ENCODE peak calls at places on chromosomes 16 and 17, in four cellular contexts. P, L, V and S are unnamed samples. For H3K9me3, the result is how much of the 10 kb centered on the place peaks cover.

GRCh38 chr17:32487460-32488176 is 825 bp downstream of the CDK5R1 start:
- DNase-seq in P (peak), L (no peak), V (no peak), S (no peak)

GRCh38 chr16:72508196-72508595 is 336.2 kb upstream of the PMFBP1 start:
- DNase-seq in P (no peak), L (no peak), V (no peak), S (no peak)

GRCh38 chr16:49592507-49593422 is 219.2 kb downstream of the C16orf78 start:
- DNase-seq in P (no peak), L (peak), V (no peak), S (no peak)

GRCh38 chr17:50613596-50613995 is 21.1 kb upstream of the ABCC3 start:
- DNase-seq in P (no peak), L (no peak), V (no peak), S (no peak)

GRCh38 chr17:58083491-58084316 is 485 bp downstream of the DYNLL2 start:
- DNase-seq in P (peak), L (no peak), V (no peak), S (peak)

GRCh38 chr17:5211458-5211857 is 19.8 kb upstream of the ZNF594 start:
- DNase-seq in P (peak), L (no peak), V (no peak), S (no peak)

GRCh38 chr17:50633683-50634082 is 998 bp upstream of the ABCC3 start:
- DNase-seq in P (no peak), L (no peak), V (no peak), S (peak)

GRCh38 chr16:62137991-62138390 is 101.8 kb upstream of the CDH8 start:
- DNase-seq in P (no peak), L (no peak), V (no peak), S (no peak)

GRCh38 chr16:67184453-67185002 is 765 bp upstream of the MATCAP1 start:
- DNase-seq in P (no peak), L (no peak), V (no peak), S (peak)

GRCh38 chr17:39104657-39105056 is 46.8 kb downstream of the PLXDC1 start:
- DNase-seq in P (no peak), L (no peak), V (no peak), S (no peak)

GRCh38 chr17:75817571-75817970 is 26.6 kb downstream of the UNC13D start:
- DNase-seq in P (no peak), L (no peak), V (no peak), S (no peak)

GRCh38 chr16:84950906-84951305 is 60.4 kb downstream of the ZDHHC7 start:
- DNase-seq in P (no peak), L (no peak), V (no peak), S (no peak)

GRCh38 chr16:5693426-5693825 is 595.8 kb upstream of the EEF2KMT start:
- DNase-seq in P (no peak), L (no peak), V (no peak), S (no peak)

GRCh38 chr16:85923153-85924021 is 24.4 kb downstream of the IRF8 start:
- DNase-seq in P (no peak), L (no peak), V (peak), S (no peak)

GRCh38 chr16:72437891-72438290 is 265.9 kb upstream of the PMFBP1 start:
- DNase-seq in P (no peak), L (no peak), V (no peak), S (no peak)

GRCh38 chr16:48879173-48879926 is 269.4 kb upstream of the N4BP1 start:
- DNase-seq in P (no peak), L (no peak), V (no peak), S (no peak)

GRCh38 chr17:65584604-65585521 is 23.4 kb upstream of the AXIN2 start:
- DNase-seq in P (no peak), L (no peak), V (no peak), S (no peak)

GRCh38 chr16:68506331-68507053 is 32.6 kb upstream of the ZFP90 start:
- DNase-seq in P (peak), L (no peak), V (no peak), S (peak)

GRCh38 chr17:3695129-3695722 is 729 bp downstream of the P2RX5 start:
- DNase-seq in P (no peak), L (no peak), V (no peak), S (peak)

GRCh38 chr17:75783069-75783783 is 1.4 kb upstream of the UNK start:
- DNase-seq in P (no peak), L (no peak), V (peak), S (no peak)

GRCh38 chr16:81165411-81166097 is 69.4 kb upstream of the GCSH start:
- DNase-seq in P (no peak), L (no peak), V (no peak), S (no peak)

GRCh38 chr16:78606572-78606971 is 507.1 kb downstream of the WWOX start:
- DNase-seq in P (no peak), L (peak), V (no peak), S (no peak)

GRCh38 chr16:54633943-54634362 is 296.7 kb upstream of the IRX5 start:
- DNase-seq in P (no peak), L (no peak), V (peak), S (peak)

GRCh38 chr16:69334696-69335095 is 4.3 kb upstream of the PDF start:
- DNase-seq in P (no peak), L (no peak), V (no peak), S (no peak)

GRCh38 chr17:41835214-41835799 is 725 bp downstream of the NT5C3B start:
- DNase-seq in P (no peak), L (no peak), V (no peak), S (no peak)

GRCh38 chr17:8693328-8693727 is 51.3 kb downstream of the CCDC42 start:
- DNase-seq in P (no peak), L (no peak), V (no peak), S (no peak)

GRCh38 chr16:57061084-57061905 is 31.1 kb upstream of the CPNE2 start:
- DNase-seq in P (peak), L (no peak), V (peak), S (peak)

GRCh38 chr17:7383742-7384488 is 3.0 kb downstream of the TNK1 start:
- DNase-seq in P (peak), L (no peak), V (no peak), S (peak)

GRCh38 chr17:51366866-51367265 is 106.5 kb downstream of the UTP18 start:
- DNase-seq in P (no peak), L (no peak), V (no peak), S (no peak)

GRCh38 chr17:81083125-81083765 is 48.3 kb downstream of the BAIAP2 start:
- DNase-seq in P (peak), L (no peak), V (no peak), S (no peak)

GRCh38 chr17:42459983-42460300 is 1.3 kb downstream of the ATP6V0A1 start:
- DNase-seq in P (no peak), L (no peak), V (no peak), S (no peak)

GRCh38 chr17:38539386-38539785 is 66.4 kb downstream of the SRCIN1 start:
- DNase-seq in P (no peak), L (no peak), V (no peak), S (no peak)

GRCh38 chr16:19935696-19936095 is 51.0 kb upstream of the GPRC5B start:
- DNase-seq in P (no peak), L (no peak), V (no peak), S (no peak)

GRCh38 chr17:15261818-15262290 is 3.3 kb downstream of the PMP22 start:
- DNase-seq in P (no peak), L (no peak), V (no peak), S (peak)

GRCh38 chr17:75684249-75684648 is 17.1 kb downstream of the SAP30BP start:
- DNase-seq in P (no peak), L (no peak), V (no peak), S (no peak)

DNA sequence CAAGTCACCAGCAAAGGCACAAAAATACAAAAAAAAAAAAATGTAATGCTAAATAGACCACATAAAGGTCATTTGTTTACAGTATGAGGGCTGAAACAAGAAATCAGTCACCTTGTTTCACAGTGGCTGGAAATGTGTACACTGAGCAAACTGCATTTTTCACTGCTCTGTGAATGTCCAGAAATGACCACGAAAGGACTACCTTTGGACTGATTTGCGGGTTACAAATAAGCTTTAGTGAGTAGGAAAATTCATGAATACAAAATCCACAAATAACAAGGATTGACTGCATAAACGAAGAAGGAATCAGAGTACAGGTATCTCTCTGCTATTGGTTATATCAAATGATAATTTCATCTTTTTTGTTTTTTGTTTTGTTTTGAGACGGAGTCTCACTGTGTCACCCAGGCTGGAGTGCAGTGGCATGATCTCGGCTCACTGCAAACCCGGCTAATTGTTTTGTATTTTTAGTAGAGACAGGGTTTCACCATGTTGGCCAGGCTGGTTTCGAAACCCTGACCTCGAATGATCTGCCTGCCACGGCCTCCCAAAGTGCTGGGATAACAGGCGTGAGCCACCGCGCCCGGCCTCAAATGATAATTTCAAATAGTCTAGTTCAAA is 30.5 kb downstream of the CYTH1 start:
- DNase-seq in P (no peak), L (no peak), V (no peak), S (no peak)
- H3K4me3 ChIP-seq in P (no peak), L (no peak), V (no peak), S (no peak)

DNA sequence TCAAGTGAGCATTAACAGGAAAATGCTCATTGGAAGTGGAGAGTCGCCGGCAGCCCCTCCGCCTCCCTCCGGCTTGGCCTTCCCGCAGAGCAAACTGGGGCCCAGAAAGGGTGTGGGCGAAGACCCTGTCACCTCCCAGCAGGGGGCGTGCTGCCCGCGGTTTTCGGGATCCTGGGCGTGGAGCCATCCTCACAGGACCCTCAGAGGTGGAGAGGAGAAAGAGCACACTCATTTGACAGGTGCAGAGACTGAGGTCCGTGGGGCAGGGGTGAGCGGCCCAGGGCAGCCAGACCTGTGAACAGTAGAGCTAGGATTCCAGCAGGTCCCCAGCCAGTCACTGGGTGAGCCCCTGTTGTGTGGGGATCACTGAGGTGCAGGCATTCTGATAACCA is 1002.9 kb downstream of the KCNJ18 start:
- DNase-seq in P (no peak), L (no peak), V (no peak), S (no peak)
- H3K9me3 ChIP-seq in P (under half), L (under half), V (under half), S (under half)

GRCh38 chr16:702341-702740 is 3.3 kb downstream of the FBXL16 start:
- DNase-seq in P (no peak), L (no peak), V (no peak), S (no peak)
- H3K4me3 ChIP-seq in P (no peak), L (no peak), V (no peak), S (no peak)

GRCh38 chr16:31819948-31820347 is 53.7 kb upstream of the ZNF267 start:
- DNase-seq in P (no peak), L (no peak), V (no peak), S (no peak)
- H3K9me3 ChIP-seq in P (under half), L (under half), V (under half), S (under half)

GRCh38 chr17:82845163-82845807 is 5.5 kb upstream of the ZNF750 start:
- DNase-seq in P (peak), L (no peak), V (no peak), S (peak)
- H3K4me3 ChIP-seq in P (peak), L (no peak), V (peak), S (no peak)

DNA sequence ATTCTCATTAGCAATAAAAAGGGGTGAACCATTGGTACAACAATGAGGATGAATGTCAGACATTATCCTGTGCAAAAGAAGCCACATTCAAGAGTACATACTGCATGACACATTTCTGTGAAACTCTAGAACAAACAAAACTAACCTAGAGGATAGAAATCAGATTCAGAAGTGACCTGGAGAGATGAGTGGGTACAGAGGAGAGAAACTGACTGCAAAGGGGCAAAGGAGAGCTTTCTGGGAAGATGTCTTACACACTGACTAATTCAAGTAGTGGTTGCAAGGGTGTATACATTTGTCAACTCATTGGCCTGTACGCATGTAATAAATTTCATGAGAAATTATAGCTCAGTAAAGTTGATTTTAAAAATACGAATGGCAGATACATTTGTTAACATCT is 115.6 kb downstream of the GAS7 start:
- DNase-seq in P (no peak), L (no peak), V (no peak), S (no peak)
- H3K9me3 ChIP-seq in P (under half), L (under half), V (under half), S (under half)

DNA sequence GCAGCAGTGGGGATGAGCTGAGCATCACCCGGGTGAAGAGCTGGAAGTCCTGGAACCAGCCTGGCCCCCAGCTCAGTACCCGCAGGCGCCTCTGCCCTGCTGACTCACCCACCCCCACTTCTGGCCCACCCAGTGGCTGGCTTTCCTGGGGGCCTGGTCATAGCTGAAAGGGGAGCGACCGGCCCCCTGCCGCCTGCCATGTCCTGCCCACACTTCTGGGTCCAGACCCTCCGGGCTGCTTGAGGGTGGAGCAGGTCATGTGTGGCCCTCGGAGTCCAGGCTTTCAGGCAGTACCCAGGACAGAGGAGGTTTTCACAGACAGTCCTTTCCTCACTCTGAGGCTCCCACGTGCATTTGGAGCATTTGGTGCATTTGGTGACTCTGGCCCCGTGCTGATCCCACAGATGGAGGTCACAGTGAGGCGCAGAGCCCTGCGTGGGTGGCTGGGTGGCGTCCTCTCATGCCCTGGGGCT is 7.1 kb upstream of the PIEZO1 start:
- DNase-seq in P (no peak), L (no peak), V (no peak), S (peak)
- H3K4me3 ChIP-seq in P (no peak), L (no peak), V (no peak), S (no peak)

DNA sequence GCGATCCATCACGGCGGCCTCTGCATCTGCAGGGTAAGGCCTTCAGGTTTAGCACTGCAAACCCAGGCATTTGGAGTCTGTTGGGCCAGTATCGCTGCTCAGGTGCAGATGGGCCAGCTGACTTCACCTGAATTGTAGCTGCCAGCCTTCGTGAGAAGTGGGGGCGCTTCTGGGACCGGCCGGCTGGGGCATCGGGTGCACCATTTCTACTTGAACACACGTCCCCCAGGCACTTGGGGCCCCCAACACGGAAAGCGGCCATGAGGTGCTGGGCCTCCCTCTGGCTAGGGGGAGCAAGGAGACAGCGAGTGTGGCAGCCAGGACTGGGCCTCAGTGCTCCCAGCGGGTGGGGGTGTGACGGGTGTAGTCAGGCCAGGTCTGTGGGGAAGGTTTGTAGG is 767.6 kb downstream of the KCNJ18 start:
- DNase-seq in P (no peak), L (no peak), V (no peak), S (no peak)
- H3K9me3 ChIP-seq in P (under half), L (under half), V (under half), S (under half)

GRCh38 chr17:44308865-44309264 is 464 bp downstream of the RUNDC3A start:
- DNase-seq in P (no peak), L (no peak), V (no peak), S (no peak)

GRCh38 chr17:44309472-44309871 is 1.1 kb downstream of the RUNDC3A start:
- DNase-seq in P (no peak), L (no peak), V (no peak), S (no peak)

GRCh38 chr17:44307387-44308186 is 814 bp upstream of the RUNDC3A start:
- DNase-seq in P (no peak), L (peak), V (no peak), S (no peak)

GRCh38 chr17:44308320-44308818 is at the start of gene RUNDC3A:
- DNase-seq in P (peak), L (peak), V (peak), S (peak)

GRCh38 chr17:44304651-44305050 is 3.8 kb upstream of the RUNDC3A start:
- DNase-seq in P (no peak), L (no peak), V (no peak), S (no peak)
- H3K4me3 ChIP-seq in P (no peak), L (no peak), V (no peak), S (no peak)